ENCODE peak calls at places on chromosomes 13 and 19, in five cellular contexts. X is AG10803; C is body of pancreas; O is stimulated activated CD8-positive, alpha-beta memory T cell treated with anti-CD3 and anti-CD28 coated beads, Interleukin-12 subunit alpha, Interleukin-12 subunit beta, amount 100 ng/mL, for 4 hours; Z is CD8-positive, alpha-beta memory T cell. I is an unnamed sample.

GRCh38 chr13:21675095-21676007 is 4.5 kb downstream of the FGF9 start:
- DNase-seq in X (no peak), C (peak), O (peak), Z (peak), I (peak)

GRCh38 chr13:37344051-37344450 is 238.6 kb upstream of the CSNK1A1L start:
- DNase-seq in X (no peak), C (no peak), O (no peak), Z (no peak), I (no peak)

GRCh38 chr19:38596057-38596981 is 21.4 kb downstream of the MAP4K1 start:
- DNase-seq in X (no peak), C (peak), O (no peak), Z (no peak), I (no peak)

GRCh38 chr13:111906306-111906705 is 160.6 kb upstream of the SOX1 start:
- DNase-seq in X (no peak), C (no peak), O (no peak), Z (no peak), I (no peak)

GRCh38 chr13:33134213-33134612 is 118.0 kb downstream of the KL start:
- DNase-seq in X (no peak), C (no peak), O (no peak), Z (no peak), I (no peak)

GRCh38 chr13:60043262-60043661 is 120.5 kb downstream of the DIAPH3 start:
- DNase-seq in X (peak), C (no peak), O (no peak), Z (no peak), I (no peak)

GRCh38 chr13:30148791-30149190 is 158.6 kb downstream of the KATNAL1 start:
- DNase-seq in X (no peak), C (no peak), O (no peak), Z (no peak), I (no peak)

GRCh38 chr13:111175948-111176347 is 60.8 kb downstream of the ARHGEF7 start:
- DNase-seq in X (no peak), C (no peak), O (no peak), Z (no peak), I (no peak)

GRCh38 chr19:6890938-6891337 is 3.6 kb downstream of the ADGRE1 start:
- DNase-seq in X (no peak), C (no peak), O (no peak), Z (no peak), I (peak)

GRCh38 chr13:46359731-46360130 is 27.3 kb downstream of the RUBCNL start:
- DNase-seq in X (peak), C (no peak), O (no peak), Z (no peak), I (no peak)

GRCh38 chr19:21704320-21704719 is 63.1 kb downstream of the ZNF100 start:
- DNase-seq in X (no peak), C (no peak), O (no peak), Z (no peak), I (no peak)

GRCh38 chr13:88068975-88069374 is 397.8 kb downstream of the SLITRK5 start:
- DNase-seq in X (no peak), C (peak), O (no peak), Z (no peak), I (no peak)

GRCh38 chr13:21101865-21102576 is 40.6 kb upstream of the LATS2 start:
- DNase-seq in X (no peak), C (no peak), O (no peak), Z (no peak), I (no peak)

I was measured in immature natural killer cell.